ENCODE peak calls at places on chromosomes 5 and 9, in five cellular contexts. One of them, this sample, is unnamed.

GRCh38 chr5:113514263-113514590 is 733 bp downstream of the YTHDC2 start:
- DNase-seq in mesenchymal stem cell: peak; percentile 32
- DNase-seq in hepatocyte: no peak
- DNase-seq in GM23338: no peak
- DNase-seq in IMR-90: no peak
- DNase-seq in this sample: no peak

GRCh38 chr9:92764381-92764987 is at the start of gene BICD2:
- DNase-seq in mesenchymal stem cell: no peak
- DNase-seq in hepatocyte: no peak
- DNase-seq in GM23338: no peak
- DNase-seq in IMR-90: no peak
- DNase-seq in this sample: no peak

GRCh38 chr5:153147891-153148623 is 342.4 kb upstream of the GRIA1 start:
- DNase-seq in mesenchymal stem cell: peak; percentile 59
- DNase-seq in hepatocyte: peak; percentile 79
- DNase-seq in GM23338: peak; percentile 83
- DNase-seq in IMR-90: no peak
- DNase-seq in this sample: peak; percentile 72

GRCh38 chr9:116643691-116644090 is 43.4 kb upstream of the TRIM32 start:
- DNase-seq in mesenchymal stem cell: no peak
- DNase-seq in hepatocyte: no peak
- DNase-seq in GM23338: no peak
- DNase-seq in IMR-90: peak; percentile 49
- DNase-seq in this sample: peak; percentile 15

GRCh38 chr5:170971-171800 is 20.1 kb upstream of the LRRC14B start:
- DNase-seq in mesenchymal stem cell: no peak
- DNase-seq in hepatocyte: no peak
- DNase-seq in GM23338: no peak
- DNase-seq in IMR-90: no peak
- DNase-seq in this sample: no peak

GRCh38 chr9:104911029-104911607 is 16.8 kb downstream of the ABCA1 start:
- DNase-seq in mesenchymal stem cell: no peak
- DNase-seq in hepatocyte: no peak
- DNase-seq in GM23338: no peak
- DNase-seq in IMR-90: peak; percentile 71
- DNase-seq in this sample: peak; percentile 32

GRCh38 chr5:141513021-141513626 is 24.2 kb downstream of the PCDHGC5 start:
- DNase-seq in mesenchymal stem cell: peak; percentile 89
- DNase-seq in hepatocyte: no peak
- DNase-seq in GM23338: peak; percentile 51
- DNase-seq in IMR-90: peak; percentile 59
- DNase-seq in this sample: peak; percentile 57

GRCh38 chr9:9753266-9753665 is 859.5 kb downstream of the PTPRD start:
- DNase-seq in mesenchymal stem cell: peak; percentile 4
- DNase-seq in hepatocyte: no peak
- DNase-seq in GM23338: no peak
- DNase-seq in IMR-90: no peak
- DNase-seq in this sample: no peak

GRCh38 chr9:127224178-127224882 is 40.2 kb upstream of the GARNL3 start:
- DNase-seq in mesenchymal stem cell: peak; percentile 88
- DNase-seq in hepatocyte: peak; percentile 96
- DNase-seq in GM23338: peak; percentile 98
- DNase-seq in IMR-90: peak; percentile 69
- DNase-seq in this sample: peak; percentile 76
- H2AFZ ChIP-seq in mesenchymal stem cell: peak overlapping the region; percentile 74
- H2AFZ ChIP-seq in hepatocyte: peak overlapping the region; percentile 99
- H2AFZ ChIP-seq in GM23338: peak overlapping the region; percentile 97
- H2AFZ ChIP-seq in IMR-90: peak overlapping the region; percentile 98
- H2AFZ ChIP-seq in this sample: peak overlapping the region; percentile 88

GRCh38 chr9:131349522-131349880 is 44.4 kb upstream of the PRRC2B start:
- DNase-seq in mesenchymal stem cell: no peak
- DNase-seq in hepatocyte: no peak
- DNase-seq in GM23338: no peak
- DNase-seq in IMR-90: no peak
- DNase-seq in this sample: no peak
- H2AFZ ChIP-seq in mesenchymal stem cell: peak overlapping the region; percentile 6
- H2AFZ ChIP-seq in hepatocyte: peak overlapping the region; percentile 96
- H2AFZ ChIP-seq in GM23338: peak overlapping the region; percentile 97
- H2AFZ ChIP-seq in IMR-90: peak overlapping the region; percentile 96
- H2AFZ ChIP-seq in this sample: peak overlapping the region; percentile 27

GRCh38 chr9:16241231-16241630 is 629.2 kb downstream of the BNC2 start:
- DNase-seq in mesenchymal stem cell: peak; percentile 43
- DNase-seq in hepatocyte: no peak
- DNase-seq in GM23338: no peak
- DNase-seq in IMR-90: peak; percentile 84
- DNase-seq in this sample: peak; percentile 59

GRCh38 chr9:16238730-16239129 is 631.7 kb downstream of the BNC2 start:
- DNase-seq in mesenchymal stem cell: no peak
- DNase-seq in hepatocyte: no peak
- DNase-seq in GM23338: no peak
- DNase-seq in IMR-90: no peak
- DNase-seq in this sample: no peak

GRCh38 chr9:16230731-16231130 is 639.7 kb downstream of the BNC2 start:
- DNase-seq in mesenchymal stem cell: no peak
- DNase-seq in hepatocyte: no peak
- DNase-seq in GM23338: no peak
- DNase-seq in IMR-90: no peak
- DNase-seq in this sample: no peak

GRCh38 chr9:16236882-16237281 is 633.6 kb downstream of the BNC2 start:
- DNase-seq in mesenchymal stem cell: no peak
- DNase-seq in hepatocyte: no peak
- DNase-seq in GM23338: no peak
- DNase-seq in IMR-90: peak; percentile 43
- DNase-seq in this sample: peak; percentile 82

GRCh38 chr9:16236326-16236725 is 634.1 kb downstream of the BNC2 start:
- DNase-seq in mesenchymal stem cell: no peak
- DNase-seq in hepatocyte: no peak
- DNase-seq in GM23338: no peak
- DNase-seq in IMR-90: peak; percentile 97
- DNase-seq in this sample: peak; percentile 92
- H2AFZ ChIP-seq in mesenchymal stem cell: no peak overlapping the region
- H2AFZ ChIP-seq in hepatocyte: no peak overlapping the region
- H2AFZ ChIP-seq in GM23338: no peak overlapping the region
- H2AFZ ChIP-seq in IMR-90: no peak overlapping the region
- H2AFZ ChIP-seq in this sample: no peak overlapping the region

GRCh38 chr5:154199263-154199662 is 8.7 kb downstream of the GALNT10 start:
- DNase-seq in mesenchymal stem cell: no peak
- DNase-seq in hepatocyte: no peak
- DNase-seq in GM23338: no peak
- DNase-seq in IMR-90: no peak
- DNase-seq in this sample: no peak
- H2AFZ ChIP-seq in mesenchymal stem cell: no peak overlapping the region
- H2AFZ ChIP-seq in hepatocyte: no peak overlapping the region
- H2AFZ ChIP-seq in GM23338: no peak overlapping the region
- H2AFZ ChIP-seq in IMR-90: peak overlapping the region; percentile 12
- H2AFZ ChIP-seq in this sample: no peak overlapping the region

This sample was measured in fibroblast of lung.